ENCODE peak calls at places on chromosomes 2 and 18, in four cellular contexts. One of them, this sample, is unnamed.

GRCh38 chr2:100799701-100800100 is 20.2 kb upstream of the NPAS2 start:
- DNase-seq in A549: no peak
- DNase-seq in K562: no peak
- DNase-seq in HepG2: no peak
- DNase-seq in this sample: no peak

GRCh38 chr2:15641530-15641982 is 49.9 kb downstream of the DDX1 start:
- DNase-seq in K562: no peak
- DNase-seq in HepG2: peak; percentile 67
- DNase-seq in A549: no peak
- DNase-seq in this sample: no peak

GRCh38 chr2:28636491-28636890 is 115.1 kb upstream of the PPP1CB start:
- DNase-seq in K562: no peak
- DNase-seq in A549: no peak
- DNase-seq in HepG2: no peak
- DNase-seq in this sample: no peak

GRCh38 chr18:47975701-47976100 is 45.2 kb upstream of the SMAD2 start:
- DNase-seq in A549: no peak
- DNase-seq in K562: no peak
- DNase-seq in HepG2: no peak
- DNase-seq in this sample: no peak

GRCh38 chr2:103367877-103368276 is 606.0 kb downstream of the TMEM182 start:
- DNase-seq in A549: no peak
- DNase-seq in HepG2: no peak
- DNase-seq in K562: no peak
- DNase-seq in this sample: no peak

GRCh38 chr2:16908671-16909070 is 243.0 kb upstream of the CYRIA start:
- DNase-seq in K562: no peak
- DNase-seq in A549: no peak
- DNase-seq in HepG2: no peak
- DNase-seq in this sample: no peak

GRCh38 chr2:111032721-111033532 is 87.8 kb upstream of the BCL2L11 start:
- DNase-seq in HepG2: peak; percentile 81
- DNase-seq in A549: peak; percentile 41
- DNase-seq in K562: no peak
- DNase-seq in this sample: no peak

GRCh38 chr2:20236496-20236895 is 11.6 kb upstream of the SDC1 start:
- DNase-seq in HepG2: no peak
- DNase-seq in A549: no peak
- DNase-seq in K562: no peak
- DNase-seq in this sample: no peak

GRCh38 chr18:69865656-69866241 is 81.9 kb downstream of the CD226 start:
- DNase-seq in HepG2: no peak
- DNase-seq in A549: no peak
- DNase-seq in K562: no peak
- DNase-seq in this sample: no peak

GRCh38 chr2:163812926-163813520 is 77.2 kb upstream of the FIGN start:
- DNase-seq in HepG2: no peak
- DNase-seq in K562: no peak
- DNase-seq in A549: no peak
- DNase-seq in this sample: no peak

GRCh38 chr18:48547456-48548403 is 8.9 kb downstream of the CTIF start:
- DNase-seq in A549: no peak
- DNase-seq in K562: peak; percentile 14
- DNase-seq in HepG2: no peak
- DNase-seq in this sample: no peak

GRCh38 chr2:29817846-29818680 is 103.3 kb downstream of the ALK start:
- DNase-seq in HepG2: no peak
- DNase-seq in K562: no peak
- DNase-seq in A549: no peak
- DNase-seq in this sample: no peak

GRCh38 chr2:98757904-98758421 is 27.0 kb upstream of the MGAT4A start:
- DNase-seq in A549: peak; percentile 34
- DNase-seq in HepG2: no peak
- DNase-seq in K562: no peak
- DNase-seq in this sample: no peak

GRCh38 chr2:74843371-74844298 is 9.7 kb downstream of the HK2 start:
- DNase-seq in K562: no peak
- DNase-seq in HepG2: peak; percentile 76
- DNase-seq in A549: no peak
- DNase-seq in this sample: no peak
- TF ChIP-seq HMGXB4 in K562: no peak
- TF ChIP-seq HMGXB4 in HepG2: no peak
- TF ChIP-seq HMGXB4 in A549: no peak
- TF ChIP-seq HMGXB4 in this sample: no peak

GRCh38 chr2:146716591-146716990 is 1128.2 kb upstream of the ACVR2A start:
- DNase-seq in HepG2: no peak
- DNase-seq in A549: no peak
- DNase-seq in K562: no peak
- DNase-seq in this sample: no peak

GRCh38 chr2:146721486-146721885 is 1123.3 kb upstream of the ACVR2A start:
- DNase-seq in K562: no peak
- DNase-seq in A549: no peak
- DNase-seq in HepG2: no peak
- DNase-seq in this sample: no peak

GRCh38 chr2:146720170-146720569 is 1124.7 kb upstream of the ACVR2A start:
- DNase-seq in K562: no peak
- DNase-seq in A549: no peak
- DNase-seq in HepG2: no peak
- DNase-seq in this sample: no peak
- TF ChIP-seq MAX in K562: no peak
- TF ChIP-seq MAX in A549: no peak
- TF ChIP-seq MAX in HepG2: no peak
- TF ChIP-seq MAX in this sample: no peak

DNA sequence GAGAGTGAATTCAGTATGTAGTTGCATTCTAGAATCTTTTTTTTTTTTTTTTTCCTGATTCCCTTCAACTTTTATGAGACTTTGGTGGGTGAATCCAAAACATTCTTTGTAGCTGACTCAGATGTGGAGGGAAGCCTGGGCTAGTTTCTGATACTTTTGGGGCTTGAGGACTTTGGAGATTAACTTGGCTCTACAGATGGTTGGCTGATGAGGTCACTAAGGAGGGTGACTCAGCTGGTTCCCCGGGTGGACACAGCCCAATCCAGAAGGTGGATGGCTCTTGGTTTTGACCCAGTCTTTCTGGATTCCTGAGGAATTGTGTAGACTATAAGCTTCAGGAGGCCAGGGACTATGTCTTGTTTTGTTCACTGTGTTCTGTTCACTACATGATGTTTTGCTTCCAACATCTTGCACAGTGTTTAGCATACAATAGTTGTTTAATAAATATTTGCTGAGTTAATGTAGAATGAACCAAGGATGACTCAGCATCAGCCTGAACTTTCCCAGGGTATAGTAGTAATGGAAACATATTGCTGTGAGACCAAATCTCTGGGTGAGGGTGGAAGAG is 30.5 kb downstream of the LAMA3 start:
- DNase-seq in A549: peak; percentile 86
- DNase-seq in K562: peak; percentile 64
- DNase-seq in HepG2: peak; percentile 49
- DNase-seq in this sample: no peak
- TF ChIP-seq HMGXB4 in A549: no peak
- TF ChIP-seq HMGXB4 in K562: no peak
- TF ChIP-seq HMGXB4 in HepG2: no peak
- TF ChIP-seq HMGXB4 in this sample: no peak

DNA sequence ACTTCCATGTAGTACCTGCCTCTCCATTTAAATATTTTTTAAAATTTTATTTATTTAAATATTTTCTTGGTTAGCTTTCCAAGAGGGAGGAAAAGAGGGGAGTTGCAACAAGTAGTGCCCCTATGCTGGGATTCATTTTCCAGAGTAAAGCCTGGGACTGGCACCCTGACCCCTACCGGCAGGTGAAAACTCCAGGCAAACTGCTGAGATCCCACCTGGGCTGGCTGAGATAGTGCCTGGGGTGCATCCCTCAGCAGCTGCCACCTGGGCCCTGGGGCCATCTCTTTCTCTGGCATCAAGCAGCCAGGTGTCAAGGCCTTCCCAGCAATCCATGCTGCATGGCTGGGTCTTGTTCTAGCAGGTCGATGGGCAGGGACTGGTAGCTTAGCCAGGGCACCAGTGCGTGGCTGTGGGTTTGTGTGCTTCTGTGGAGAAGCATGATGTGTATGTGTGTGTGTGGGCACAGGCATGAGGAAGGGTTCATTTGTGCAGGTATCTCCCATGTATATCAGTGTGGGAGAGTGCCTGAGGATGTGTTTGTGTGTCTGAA is 6.5 kb downstream of the SIX2 start:
- DNase-seq in K562: no peak
- DNase-seq in HepG2: no peak
- DNase-seq in A549: no peak
- DNase-seq in this sample: no peak
- TF ChIP-seq MAX in K562: no peak
- TF ChIP-seq MAX in HepG2: no peak
- TF ChIP-seq MAX in A549: no peak
- TF ChIP-seq MAX in this sample: no peak

DNA sequence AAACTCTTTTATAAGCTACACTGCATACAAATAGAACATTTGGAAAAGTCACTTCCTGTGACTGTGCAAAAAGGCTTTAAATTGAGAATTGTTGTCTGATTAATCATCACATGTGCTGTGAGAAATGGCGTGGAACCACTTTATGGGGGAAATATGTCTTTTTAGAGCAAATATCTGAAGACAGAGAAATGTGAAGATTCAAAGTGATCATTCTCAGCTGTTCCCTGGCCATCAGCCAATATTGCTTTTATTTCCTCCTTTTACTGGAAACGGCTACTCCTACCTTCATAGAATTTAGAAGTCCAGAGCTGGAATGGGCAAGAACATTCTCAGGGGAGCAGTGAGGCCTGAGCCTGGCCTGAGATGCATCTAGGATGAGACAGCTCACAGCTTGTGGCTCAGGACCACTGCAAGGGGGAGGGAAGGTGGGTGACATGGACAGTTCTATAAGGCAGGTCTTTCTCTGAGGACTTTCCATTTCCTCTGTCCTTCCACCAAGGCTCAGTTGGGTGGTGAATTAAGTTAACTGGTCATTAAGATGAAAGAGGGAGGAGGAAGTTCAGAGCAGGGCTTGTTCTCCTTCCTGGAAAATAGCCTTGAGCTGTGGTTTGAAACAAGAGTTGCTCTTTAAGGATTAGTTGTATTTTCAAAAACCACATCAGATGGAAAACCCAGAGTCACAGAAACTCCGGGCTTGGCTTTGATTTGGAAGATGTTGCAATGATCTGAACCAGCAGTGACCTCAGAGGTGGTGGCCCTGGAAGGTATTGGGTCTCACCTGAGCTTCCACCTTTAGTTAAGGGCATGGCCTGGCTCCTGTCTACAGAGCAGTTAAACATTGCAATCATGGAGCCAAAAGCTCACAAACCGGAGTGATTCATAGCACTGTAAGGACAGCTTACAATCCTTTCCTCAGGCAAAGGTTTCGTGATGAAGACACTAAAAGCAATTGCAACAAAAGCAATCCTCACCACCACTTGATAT is 144.3 kb downstream of the VAPA start:
- DNase-seq in HepG2: no peak
- DNase-seq in A549: no peak
- DNase-seq in K562: no peak
- DNase-seq in this sample: no peak
- TF ChIP-seq HMGXB4 in HepG2: no peak
- TF ChIP-seq HMGXB4 in A549: no peak
- TF ChIP-seq HMGXB4 in K562: no peak
- TF ChIP-seq HMGXB4 in this sample: no peak

DNA sequence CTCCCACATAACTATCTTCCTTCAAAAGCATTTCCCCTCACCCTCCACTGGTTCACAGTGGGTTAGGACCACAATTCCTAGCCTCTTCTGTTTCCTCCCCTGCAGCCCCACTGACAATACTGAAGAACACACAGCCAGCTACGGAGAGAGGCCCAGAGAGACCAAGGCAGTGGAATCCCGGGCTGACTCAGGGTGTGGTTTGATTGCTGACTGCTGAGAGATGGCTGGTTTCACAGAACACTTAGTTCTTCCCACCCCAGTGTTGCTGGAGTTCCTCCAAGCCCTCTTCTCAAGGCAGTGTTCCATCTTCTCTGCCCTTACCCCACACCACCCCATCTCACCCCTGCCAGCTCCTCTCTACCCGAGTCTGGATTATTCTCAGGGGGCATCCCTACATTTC is 43.3 kb upstream of the ZFP36L2 start:
- DNase-seq in K562: no peak
- DNase-seq in A549: no peak
- DNase-seq in HepG2: no peak
- DNase-seq in this sample: no peak
- TF ChIP-seq MAX in K562: no peak
- TF ChIP-seq MAX in A549: no peak
- TF ChIP-seq MAX in HepG2: no peak
- TF ChIP-seq MAX in this sample: no peak

GRCh38 chr2:88711331-88711730 is 19.9 kb downstream of the RPIA start:
- DNase-seq in A549: no peak
- DNase-seq in K562: no peak
- DNase-seq in HepG2: no peak
- DNase-seq in this sample: no peak
- TF ChIP-seq HMGXB4 in A549: no peak
- TF ChIP-seq HMGXB4 in K562: no peak
- TF ChIP-seq HMGXB4 in HepG2: no peak
- TF ChIP-seq HMGXB4 in this sample: no peak

GRCh38 chr2:64661770-64662169 is 8.1 kb upstream of the SERTAD2 start:
- DNase-seq in A549: no peak
- DNase-seq in K562: no peak
- DNase-seq in HepG2: no peak
- DNase-seq in this sample: no peak
- TF ChIP-seq MAX in A549: no peak
- TF ChIP-seq MAX in K562: no peak
- TF ChIP-seq MAX in HepG2: no peak
- TF ChIP-seq MAX in this sample: no peak

GRCh38 chr2:62803961-62804360 is 98.4 kb downstream of the EHBP1 start:
- DNase-seq in HepG2: no peak
- DNase-seq in A549: no peak
- DNase-seq in K562: no peak
- DNase-seq in this sample: no peak

GRCh38 chr2:62806231-62806630 is 100.7 kb downstream of the EHBP1 start:
- DNase-seq in HepG2: no peak
- DNase-seq in A549: no peak
- DNase-seq in K562: no peak
- DNase-seq in this sample: no peak

GRCh38 chr2:62811972-62812371 is 106.5 kb downstream of the EHBP1 start:
- DNase-seq in HepG2: no peak
- DNase-seq in A549: no peak
- DNase-seq in K562: no peak
- DNase-seq in this sample: no peak

GRCh38 chr2:62811086-62811485 is 105.6 kb downstream of the EHBP1 start:
- DNase-seq in A549: no peak
- DNase-seq in K562: no peak
- DNase-seq in HepG2: no peak
- DNase-seq in this sample: no peak

GRCh38 chr2:62808554-62808953 is 103.0 kb downstream of the EHBP1 start:
- DNase-seq in A549: no peak
- DNase-seq in K562: no peak
- DNase-seq in HepG2: no peak
- DNase-seq in this sample: no peak
- TF ChIP-seq HMGXB4 in A549: no peak
- TF ChIP-seq HMGXB4 in K562: no peak
- TF ChIP-seq HMGXB4 in HepG2: no peak
- TF ChIP-seq HMGXB4 in this sample: no peak

This sample was measured in WTC11.